ENCODE peak calls at places on chromosomes 16 and 17, in five cellular contexts. J is IMR-90, X is AG09319, B is fibroblast of lung, K is neural progenitor cell. F is an unnamed sample.

GRCh38 chr16:27582883-27583282 is 32.9 kb downstream of the KATNIP start:
- DNase-seq in J (no peak), X (no peak), B (no peak), K (peak), F (no peak)

GRCh38 chr16:8920676-8921625 is 38.8 kb downstream of the LITAFD start:
- DNase-seq in J (peak), X (no peak), B (peak), K (no peak), F (no peak)

GRCh38 chr16:57618306-57619132 is 9.9 kb upstream of the ADGRG1 start:
- DNase-seq in J (peak), X (no peak), B (no peak), K (no peak), F (no peak)

GRCh38 chr17:76957600-76958464 is 89.6 kb downstream of the MGAT5B start:
- DNase-seq in J (peak), X (no peak), B (peak), K (peak), F (no peak)

GRCh38 chr17:251531-251930 is 70.1 kb upstream of the DOC2B start:
- DNase-seq in J (no peak), X (no peak), B (no peak), K (no peak), F (no peak)

GRCh38 chr17:27421111-27421510 is 35.1 kb upstream of the KSR1 start:
- DNase-seq in J (no peak), X (no peak), B (no peak), K (no peak), F (no peak)

GRCh38 chr17:2075336-2076056 is 20.6 kb downstream of the HIC1 start:
- DNase-seq in J (peak), X (no peak), B (peak), K (peak), F (no peak)

GRCh38 chr16:54285414-54286066 is 1.0 kb downstream of the IRX3 start:
- DNase-seq in J (no peak), X (no peak), B (peak), K (peak), F (peak)

GRCh38 chr16:12625068-12625467 is 178.6 kb downstream of the CPPED1 start:
- DNase-seq in J (no peak), X (no peak), B (no peak), K (no peak), F (no peak)

DNA sequence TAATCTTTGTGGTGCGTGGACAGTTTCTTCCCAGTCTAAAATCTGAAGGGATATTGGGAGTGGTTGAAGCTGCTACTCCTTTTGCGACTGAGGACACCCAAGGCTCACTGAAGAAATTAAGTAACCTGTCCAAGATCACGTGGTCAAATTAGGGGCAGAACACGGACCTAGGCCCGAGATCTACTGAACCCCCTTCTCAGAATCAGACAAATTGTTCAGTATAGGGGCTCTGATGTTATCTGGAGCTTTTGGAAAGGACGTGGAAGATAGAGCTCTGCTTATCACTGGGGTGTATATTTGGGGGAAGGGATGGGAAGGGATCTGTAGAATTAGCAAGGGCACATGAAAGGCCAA is 857 bp downstream of the TANGO6 start:
- DNase-seq in J (no peak), X (no peak), B (no peak), K (no peak), F (no peak)
- TF ChIP-seq CTCF in J (no peak), X (no peak), B (no peak), K (no peak), F (no peak)

DNA sequence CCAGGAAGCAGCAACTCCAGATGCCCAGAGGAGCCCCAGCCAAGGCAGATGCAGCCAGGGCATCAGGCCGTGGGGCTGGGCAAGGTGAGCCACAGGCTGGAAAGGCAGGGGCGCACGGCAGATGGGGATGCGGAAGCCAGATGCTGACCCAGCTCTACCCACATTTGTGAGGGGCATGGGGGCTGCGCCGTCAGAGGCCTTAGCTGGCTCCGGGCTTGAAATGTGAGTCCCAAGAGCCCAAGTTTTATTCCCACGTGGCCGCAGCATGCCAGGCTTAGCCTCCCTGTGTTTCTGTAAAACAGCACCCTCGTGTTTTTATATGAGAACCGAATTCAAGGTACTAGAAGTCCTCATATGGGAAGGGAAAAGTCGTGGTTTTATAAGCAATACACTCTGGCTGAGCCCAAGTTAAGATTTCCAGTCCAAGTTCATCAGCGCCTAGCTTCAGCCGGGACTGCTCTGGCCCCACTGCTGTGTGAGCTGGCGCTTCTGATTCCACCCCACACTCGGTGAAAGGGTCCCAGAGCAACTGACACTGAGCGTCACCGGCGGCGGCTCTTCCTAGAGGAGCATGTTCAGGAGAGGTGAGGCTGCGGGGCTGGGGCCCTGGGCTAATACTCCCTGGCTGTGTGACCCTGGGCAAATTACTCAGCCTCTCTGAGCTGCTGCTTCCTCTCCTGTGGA is 6.7 kb upstream of the C16orf95 start:
- DNase-seq in J (no peak), X (no peak), B (no peak), K (no peak), F (no peak)
- TF ChIP-seq CTCF in J (no peak), X (no peak), B (no peak), K (no peak), F (no peak)

GRCh38 chr16:56312556-56312955 is 112.8 kb downstream of the AMFR start:
- DNase-seq in J (no peak), X (no peak), B (no peak), K (no peak), F (no peak)

GRCh38 chr16:56312028-56312300 is 113.4 kb downstream of the AMFR start:
- DNase-seq in J (no peak), X (no peak), B (no peak), K (no peak), F (no peak)

GRCh38 chr16:56310685-56311084 is 114.7 kb downstream of the AMFR start:
- DNase-seq in J (no peak), X (no peak), B (no peak), K (no peak), F (no peak)

GRCh38 chr16:56314244-56314850 is 111.0 kb downstream of the AMFR start:
- DNase-seq in J (no peak), X (no peak), B (no peak), K (no peak), F (no peak)

GRCh38 chr16:56311208-56312027 is 113.9 kb downstream of the AMFR start:
- DNase-seq in J (no peak), X (no peak), B (no peak), K (no peak), F (no peak)
- TF ChIP-seq CTCF in J (no peak), X (peak), B (peak), K (peak), F (peak)

GRCh38 chr16:47644166-47644565 is 183.0 kb downstream of the PHKB start:
- DNase-seq in J (peak), X (peak), B (peak), K (no peak), F (no peak)

GRCh38 chr16:47643610-47644009 is 182.5 kb downstream of the PHKB start:
- DNase-seq in J (no peak), X (no peak), B (peak), K (no peak), F (no peak)

GRCh38 chr16:47644661-47645060 is 183.5 kb downstream of the PHKB start:
- DNase-seq in J (peak), X (no peak), B (no peak), K (no peak), F (no peak)

GRCh38 chr16:47646914-47647313 is 185.8 kb downstream of the PHKB start:
- DNase-seq in J (no peak), X (no peak), B (no peak), K (no peak), F (no peak)
- TF ChIP-seq CTCF in J (no peak), X (no peak), B (no peak), K (no peak), F (no peak)

F was measured in GM13977.